ENCODE peak calls at places on chromosome X, in eight cellular contexts. A is WERI-Rb-1, F is K562, J is uterus, M is PC-3, V is activated B cell treated with CpG ODN at 0.5 μM for 24 hours, Z is neural crest cell, U is endothelial cell. X is an unnamed sample.

GRCh38 chrX:45743081-45743533 is 542.4 kb upstream of the DIPK2B start:
- DNase-seq in A (peak), F (peak), J (no peak), M (peak), V (no peak), Z (no peak), U (no peak), X (no peak)

GRCh38 chrX:109840585-109840984 is 107.5 kb upstream of the ACSL4 start:
- DNase-seq in A (no peak), F (peak), J (peak), M (peak), V (no peak), Z (no peak), U (no peak), X (no peak)

GRCh38 chrX:129772796-129773431 is 6.8 kb upstream of the SASH3 start:
- DNase-seq in A (no peak), F (no peak), J (no peak), M (no peak), V (peak), Z (no peak), U (no peak), X (peak)

GRCh38 chrX:113222305-113222704 is 381.7 kb upstream of the AMOT start:
- DNase-seq in A (no peak), F (no peak), J (no peak), M (no peak), V (no peak), Z (no peak), U (no peak), X (no peak)

GRCh38 chrX:135453381-135453780 is 31.6 kb downstream of the SMIM10L2A start:
- DNase-seq in A (no peak), F (no peak), J (no peak), M (no peak), V (no peak), Z (no peak), U (no peak), X (no peak)

GRCh38 chrX:101395789-101396188 is 5.0 kb downstream of the RPL36A start:
- DNase-seq in A (no peak), F (no peak), J (no peak), M (no peak), V (no peak), Z (no peak), U (no peak), X (no peak)

GRCh38 chrX:45714864-45715263 is 514.2 kb upstream of the DIPK2B start:
- DNase-seq in A (no peak), F (no peak), J (no peak), M (peak), V (no peak), Z (no peak), U (no peak), X (no peak)

GRCh38 chrX:123884809-123885408 is 25.1 kb downstream of the XIAP start:
- DNase-seq in A (peak), F (peak), J (no peak), M (peak), V (no peak), Z (peak), U (peak), X (no peak)

GRCh38 chrX:136259543-136259942 is 8.3 kb upstream of the MAP7D3 start:
- DNase-seq in A (no peak), F (no peak), J (no peak), M (no peak), V (no peak), Z (no peak), U (no peak), X (no peak)

GRCh38 chrX:14039344-14039743 is 9.7 kb upstream of the GEMIN8 start:
- DNase-seq in A (peak), F (peak), J (no peak), M (peak), V (no peak), Z (peak), U (peak), X (no peak)

GRCh38 chrX:42976729-42977366 is 198.9 kb upstream of the PPP1R2C start:
- DNase-seq in A (peak), F (peak), J (no peak), M (no peak), V (no peak), Z (no peak), U (no peak), X (no peak)

GRCh38 chrX:17549005-17549685 is 174.1 kb downstream of the NHS start:
- DNase-seq in A (no peak), F (no peak), J (no peak), M (no peak), V (no peak), Z (no peak), U (no peak), X (no peak)

GRCh38 chrX:44261286-44261685 is 82.2 kb downstream of the EFHC2 start:
- DNase-seq in A (no peak), F (no peak), J (no peak), M (no peak), V (no peak), Z (no peak), U (no peak), X (no peak)

GRCh38 chrX:32780109-32780508 is 431.2 kb downstream of the DMD start:
- DNase-seq in A (no peak), F (no peak), J (no peak), M (no peak), V (no peak), Z (no peak), U (no peak), X (no peak)

GRCh38 chrX:55907968-55908607 is 190.5 kb downstream of the RRAGB start:
- DNase-seq in A (no peak), F (peak), J (peak), M (peak), V (peak), Z (peak), U (peak), X (peak)

GRCh38 chrX:41116948-41117347 is 31.7 kb downstream of the USP9X start:
- DNase-seq in A (no peak), F (peak), J (no peak), M (peak), V (no peak), Z (no peak), U (no peak), X (no peak)

GRCh38 chrX:104564921-104565703 is 887 bp upstream of the IL1RAPL2 start:
- DNase-seq in A (no peak), F (no peak), J (no peak), M (no peak), V (no peak), Z (no peak), U (no peak), X (no peak)

GRCh38 chrX:118974088-118974907 is at the start of gene LONRF3:
- DNase-seq in A (peak), F (peak), J (peak), M (peak), V (peak), Z (no peak), U (peak), X (peak)

GRCh38 chrX:137479394-137479793 is 86.5 kb upstream of the ZIC3 start:
- DNase-seq in A (no peak), F (no peak), J (no peak), M (no peak), V (no peak), Z (no peak), U (no peak), X (no peak)

GRCh38 chrX:135009057-135009605 is 13.2 kb downstream of the RTL8B start:
- DNase-seq in A (no peak), F (no peak), J (no peak), M (no peak), V (no peak), Z (no peak), U (no peak), X (no peak)

GRCh38 chrX:113390531-113390930 is 549.9 kb upstream of the AMOT start:
- DNase-seq in A (no peak), F (no peak), J (no peak), M (peak), V (no peak), Z (no peak), U (no peak), X (no peak)

GRCh38 chrX:113594504-113594903 is 753.9 kb upstream of the AMOT start:
- DNase-seq in A (no peak), F (no peak), J (no peak), M (peak), V (no peak), Z (no peak), U (no peak), X (no peak)

GRCh38 chrX:17214962-17215361 is 160.0 kb upstream of the NHS start:
- DNase-seq in A (no peak), F (no peak), J (no peak), M (no peak), V (no peak), Z (no peak), U (no peak), X (no peak)

GRCh38 chrX:10395179-10395578 is 225.2 kb downstream of the MID1 start:
- DNase-seq in A (no peak), F (no peak), J (no peak), M (no peak), V (no peak), Z (no peak), U (no peak), X (no peak)

GRCh38 chrX:148499638-148500427 is 584 bp upstream of the AFF2 start:
- DNase-seq in A (no peak), F (no peak), J (no peak), M (no peak), V (no peak), Z (no peak), U (no peak), X (peak)

GRCh38 chrX:12139934-12140611 is 1.8 kb downstream of the FRMPD4 start:
- DNase-seq in A (no peak), F (no peak), J (no peak), M (peak), V (no peak), Z (no peak), U (no peak), X (no peak)

GRCh38 chrX:55342533-55343501 is 78.1 kb upstream of the PAGE3 start:
- DNase-seq in A (peak), F (peak), J (no peak), M (peak), V (no peak), Z (no peak), U (no peak), X (no peak)

GRCh38 chrX:2485789-2486345 is 14.9 kb downstream of the DHRSX start:
- DNase-seq in A (no peak), F (no peak), J (no peak), M (no peak), V (no peak), Z (no peak), U (no peak), X (no peak)

DNA sequence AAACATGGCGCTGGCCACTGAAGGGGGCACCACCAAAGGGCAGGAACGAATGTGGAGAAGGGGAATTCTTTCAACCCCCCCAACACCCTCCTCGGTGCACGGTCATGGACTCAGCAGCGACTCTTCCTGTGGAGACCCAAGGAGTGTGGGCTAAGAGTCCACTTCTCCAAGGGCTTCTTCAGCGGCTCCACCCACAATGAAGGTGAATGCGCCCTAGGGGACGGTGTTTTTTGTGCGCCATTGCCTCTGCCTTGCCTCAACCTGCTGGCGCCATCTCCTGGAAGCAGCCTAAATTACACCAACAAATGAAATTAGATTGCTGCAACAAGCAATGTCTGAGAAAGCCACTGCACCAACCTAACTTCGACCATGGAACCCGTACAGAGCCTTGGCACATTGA is 169.2 kb upstream of the MAGEB18 start:
- DNase-seq in A (peak), F (peak), J (no peak), M (peak), V (no peak), Z (peak), U (peak), X (no peak)
- TF ChIP-seq CTCF in A (peak), F (peak), J (no peak), M (peak), V (no peak), Z (peak), U (peak), X (no peak)

DNA sequence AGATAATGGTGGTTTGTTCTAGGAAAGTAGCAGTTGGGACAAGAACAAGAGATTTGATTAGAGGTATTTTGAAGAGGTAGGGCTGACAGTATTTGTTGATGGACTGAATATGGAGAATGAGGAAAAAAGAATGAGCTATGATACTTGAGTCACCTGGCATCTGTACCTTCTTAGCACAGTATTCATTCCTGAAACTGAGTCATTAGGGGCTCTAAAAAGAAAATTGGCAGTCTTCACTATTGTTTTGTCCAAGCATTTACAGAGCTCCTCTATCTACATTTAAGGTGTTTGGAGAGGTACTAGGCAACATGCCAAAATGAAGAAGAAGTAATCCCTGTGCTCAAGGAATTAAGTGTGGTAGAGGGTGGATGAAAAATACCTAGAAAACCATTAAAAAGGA is 165.8 kb downstream of the SHROOM4 start:
- DNase-seq in A (no peak), F (no peak), J (no peak), M (no peak), V (no peak), Z (no peak), U (no peak), X (no peak)
- TF ChIP-seq CTCF in A (no peak), F (no peak), J (no peak), M (no peak), V (no peak), Z (no peak), U (no peak), X (no peak)

GRCh38 chrX:94834226-94834625 is 1160.2 kb downstream of the FAM133A start:
- DNase-seq in A (no peak), F (no peak), J (no peak), M (no peak), V (no peak), Z (no peak), U (no peak), X (no peak)

GRCh38 chrX:94830717-94831116 is 1156.7 kb downstream of the FAM133A start:
- DNase-seq in A (no peak), F (no peak), J (no peak), M (peak), V (no peak), Z (no peak), U (no peak), X (no peak)

DNA sequence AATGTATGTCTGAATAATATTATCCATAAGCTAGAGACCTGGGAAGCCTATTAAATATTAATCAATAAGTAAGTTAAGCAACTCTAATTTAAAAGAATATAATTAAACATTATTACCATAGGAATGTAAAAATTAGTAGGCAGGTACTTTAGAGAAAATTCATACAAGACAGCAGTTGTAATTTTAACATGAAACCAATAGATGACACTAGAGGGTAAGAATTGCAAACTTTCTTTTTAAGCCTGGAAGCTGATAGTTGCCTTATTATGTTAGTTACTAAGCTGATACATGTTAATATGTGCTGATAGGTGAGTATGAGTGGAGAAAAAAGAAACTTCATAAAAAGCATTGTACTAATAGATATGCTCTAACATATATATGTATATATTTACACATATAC is 1157.4 kb downstream of the FAM133A start:
- DNase-seq in A (no peak), F (no peak), J (no peak), M (peak), V (no peak), Z (no peak), U (no peak), X (no peak)
- TF ChIP-seq CTCF in A (peak), F (no peak), J (no peak), M (peak), V (no peak), Z (peak), U (peak), X (peak)

GRCh38 chrX:132022115-132022862 is 813 bp upstream of the STK26 start:
- DNase-seq in A (no peak), F (peak), J (no peak), M (peak), V (no peak), Z (no peak), U (no peak), X (no peak)
- TF ChIP-seq CTCF in A (no peak), F (peak), J (peak), M (peak), V (no peak), Z (peak), U (no peak), X (peak)

X was measured in lower lobe of right lung.